ENCODE peak calls at places on chromosomes 12 and 14, in eight cellular contexts. F is spleen; V is activated naive CD4-positive, alpha-beta T cell; O is MM.1S; K is pons; Z is GM12891; Y is NCI-H1105; R is GM12864. C is an unnamed sample.

GRCh38 chr12:52627395-52628110 is 9.2 kb upstream of the KRT73 start:
- DNase-seq in V (no peak), K (no peak), Z (no peak), Y (no peak), O (no peak), R (no peak), F (no peak), C (no peak)

GRCh38 chr12:89706551-89707348 is 1.9 kb downstream of the ATP2B1 start:
- DNase-seq in F (peak), Y (no peak), V (no peak), Z (no peak), K (peak), O (no peak), R (no peak), C (peak)

GRCh38 chr12:67747869-67748760 is 99.6 kb downstream of the DYRK2 start:
- DNase-seq in Y (no peak), V (no peak), F (no peak), Z (no peak), K (no peak), O (no peak), R (no peak), C (peak)

GRCh38 chr12:11568155-11568761 is 81.2 kb upstream of the ETV6 start:
- DNase-seq in O (no peak), V (no peak), K (no peak), Y (no peak), Z (no peak), F (no peak), R (no peak), C (no peak)

GRCh38 chr12:122282066-122282465 is 15.8 kb upstream of the VPS33A start:
- DNase-seq in O (no peak), R (no peak), V (no peak), Z (no peak), Y (no peak), K (no peak), F (no peak), C (peak)

GRCh38 chr12:102059343-102059742 is 2.4 kb downstream of the WASHC3 start:
- DNase-seq in Y (no peak), K (no peak), Z (no peak), R (no peak), F (no peak), O (no peak), V (no peak), C (no peak)

GRCh38 chr12:66803972-66804371 is 125.1 kb upstream of the GRIP1 start:
- DNase-seq in Z (no peak), F (no peak), K (no peak), Y (peak), R (no peak), O (no peak), V (no peak), C (peak)

GRCh38 chr14:56846970-56847928 is 37.0 kb upstream of the OTX2 start:
- DNase-seq in V (no peak), K (no peak), F (no peak), O (no peak), Y (no peak), R (no peak), Z (no peak), C (no peak)

GRCh38 chr12:99670635-99671034 is 23.1 kb downstream of the GARIN6 start:
- DNase-seq in V (no peak), K (no peak), R (no peak), O (no peak), Y (no peak), F (no peak), Z (no peak), C (no peak)

GRCh38 chr14:51950007-51950406 is 39.3 kb upstream of the RTRAF start:
- DNase-seq in F (no peak), R (no peak), Z (no peak), V (no peak), K (no peak), O (no peak), Y (no peak), C (no peak)

GRCh38 chr12:29516431-29516875 is 19.0 kb upstream of the OVCH1 start:
- DNase-seq in R (no peak), Y (no peak), O (peak), Z (no peak), K (no peak), F (no peak), V (no peak), C (peak)

GRCh38 chr14:44820230-44820964 is 141.3 kb downstream of the KLHL28 start:
- DNase-seq in Y (no peak), F (no peak), R (no peak), Z (no peak), O (no peak), V (no peak), K (no peak), C (no peak)

GRCh38 chr12:121580959-121581680 is at the start of gene KDM2B:
- DNase-seq in Y (no peak), Z (no peak), K (peak), V (no peak), O (no peak), F (no peak), R (no peak), C (peak)

GRCh38 chr12:71594214-71594948 is 69.3 kb downstream of the ZFC3H1 start:
- DNase-seq in K (no peak), R (no peak), F (no peak), Z (no peak), Y (no peak), O (no peak), V (no peak), C (no peak)

GRCh38 chr12:85029456-85029855 is 6.6 kb downstream of the TSPAN19 start:
- DNase-seq in R (no peak), O (peak), Y (peak), K (peak), Z (no peak), F (no peak), V (no peak), C (peak)

GRCh38 chr14:50050171-50050570 is 66.2 kb downstream of the VCPKMT start:
- DNase-seq in V (no peak), O (no peak), Y (no peak), F (no peak), K (no peak), R (no peak), Z (no peak), C (no peak)

GRCh38 chr12:51439330-51439729 is 14.7 kb downstream of the SLC4A8 start:
- DNase-seq in K (no peak), F (no peak), Y (no peak), O (no peak), V (no peak), Z (no peak), R (no peak), C (no peak)

GRCh38 chr12:104307655-104308000 is 4.1 kb downstream of the EID3 start:
- DNase-seq in V (no peak), O (no peak), F (no peak), Z (no peak), K (no peak), Y (no peak), R (no peak), C (no peak)

GRCh38 chr12:112183141-112183581 is 57.8 kb downstream of the TRAFD1 start:
- DNase-seq in K (no peak), Y (no peak), F (no peak), V (no peak), Z (no peak), R (no peak), O (no peak), C (peak)

GRCh38 chr12:14454098-14454907 is 88.8 kb downstream of the ATF7IP start:
- DNase-seq in K (no peak), V (no peak), O (peak), Y (no peak), F (no peak), Z (no peak), R (peak), C (peak)

GRCh38 chr12:15679146-15679545 is 110.0 kb downstream of the EPS8 start:
- DNase-seq in K (no peak), Z (no peak), F (no peak), Y (no peak), V (no peak), O (no peak), R (no peak), C (peak)

GRCh38 chr14:106039400-106039799 is 513.0 kb downstream of the TMEM121 start:
- DNase-seq in O (no peak), V (peak), Y (no peak), Z (no peak), R (no peak), K (no peak), F (no peak), C (no peak)

GRCh38 chr12:40033260-40033649 is 72.6 kb downstream of the SLC2A13 start:
- DNase-seq in K (no peak), Y (no peak), O (peak), R (no peak), F (no peak), V (no peak), Z (no peak), C (no peak)

GRCh38 chr12:92216092-92216491 is 70.4 kb upstream of the BTG1 start:
- DNase-seq in F (no peak), Y (no peak), O (no peak), Z (no peak), V (no peak), K (no peak), R (no peak), C (no peak)

C was measured in fibroblast of lung.